ENCODE peak calls at places on chromosomes 11 and 22, in five cellular contexts. C, G, A, U and E are unnamed samples.

GRCh38 chr11:2523821-2524391 is 79.1 kb downstream of the KCNQ1 start:
- DNase-seq in C (no peak), A (no peak), U (no peak), G (no peak), E (no peak)

GRCh38 chr11:91959411-91959810 is 265.2 kb upstream of the FAT3 start:
- DNase-seq in A (no peak), C (no peak), G (no peak), U (no peak), E (no peak)

GRCh38 chr11:133901999-133902398 is 54.8 kb downstream of the IGSF9B start:
- DNase-seq in C (no peak), U (no peak), A (no peak), G (no peak), E (no peak)

GRCh38 chr11:14358729-14359439 is at the start of gene RRAS2:
- DNase-seq in G (peak), U (peak), C (no peak), A (peak), E (peak)

GRCh38 chr11:6298605-6299004 is 21.7 kb downstream of the CAVIN3 start:
- DNase-seq in C (no peak), U (no peak), G (no peak), A (no peak), E (peak)

GRCh38 chr11:33881651-33882279 is 10.1 kb downstream of the LMO2 start:
- DNase-seq in C (no peak), G (no peak), U (no peak), A (no peak), E (no peak)

GRCh38 chr11:76667271-76667818 is 3.2 kb downstream of the LRRC32 start:
- DNase-seq in C (no peak), A (peak), G (no peak), U (no peak), E (no peak)

GRCh38 chr11:81070948-81071347 is 1630.1 kb upstream of the TENM4 start:
- DNase-seq in U (no peak), C (no peak), G (no peak), A (no peak), E (no peak)

GRCh38 chr11:17351171-17351509 is 460 bp upstream of the NCR3LG1 start:
- DNase-seq in C (no peak), U (no peak), A (no peak), G (no peak), E (no peak)
- H3K4me3 ChIP-seq in C (no peak), U (peak), A (peak), G (peak), E (no peak)

DNA sequence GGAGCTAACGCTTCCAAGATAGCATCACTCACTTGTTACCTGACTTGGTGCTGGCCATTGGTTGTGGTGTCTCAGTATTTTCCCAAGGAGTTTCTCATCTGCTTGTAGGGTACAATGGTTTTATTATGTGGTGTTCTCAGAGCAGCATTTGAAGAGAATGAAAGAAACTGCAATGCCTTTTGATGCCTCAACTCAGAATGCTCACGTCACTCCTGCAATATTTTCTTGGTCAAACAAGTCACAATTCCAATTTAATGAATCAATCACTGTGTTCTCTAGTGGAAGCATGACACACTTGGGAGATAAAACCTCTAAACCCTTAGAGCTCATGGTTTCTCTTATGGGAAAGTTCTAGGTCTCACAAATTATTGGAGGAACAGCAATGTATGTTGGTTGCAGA is 2.0 kb upstream of the OR5D14 start:
- DNase-seq in A (no peak), C (no peak), G (no peak), U (no peak), E (no peak)
- H3K4me3 ChIP-seq in A (no peak), C (no peak), G (no peak), U (no peak), E (no peak)

GRCh38 chr11:94767292-94767690 is 865 bp upstream of the AMOTL1 start:
- DNase-seq in A (no peak), C (no peak), U (no peak), G (no peak), E (no peak)
- H3K4me3 ChIP-seq in A (no peak), C (no peak), U (no peak), G (no peak), E (no peak)

DNA sequence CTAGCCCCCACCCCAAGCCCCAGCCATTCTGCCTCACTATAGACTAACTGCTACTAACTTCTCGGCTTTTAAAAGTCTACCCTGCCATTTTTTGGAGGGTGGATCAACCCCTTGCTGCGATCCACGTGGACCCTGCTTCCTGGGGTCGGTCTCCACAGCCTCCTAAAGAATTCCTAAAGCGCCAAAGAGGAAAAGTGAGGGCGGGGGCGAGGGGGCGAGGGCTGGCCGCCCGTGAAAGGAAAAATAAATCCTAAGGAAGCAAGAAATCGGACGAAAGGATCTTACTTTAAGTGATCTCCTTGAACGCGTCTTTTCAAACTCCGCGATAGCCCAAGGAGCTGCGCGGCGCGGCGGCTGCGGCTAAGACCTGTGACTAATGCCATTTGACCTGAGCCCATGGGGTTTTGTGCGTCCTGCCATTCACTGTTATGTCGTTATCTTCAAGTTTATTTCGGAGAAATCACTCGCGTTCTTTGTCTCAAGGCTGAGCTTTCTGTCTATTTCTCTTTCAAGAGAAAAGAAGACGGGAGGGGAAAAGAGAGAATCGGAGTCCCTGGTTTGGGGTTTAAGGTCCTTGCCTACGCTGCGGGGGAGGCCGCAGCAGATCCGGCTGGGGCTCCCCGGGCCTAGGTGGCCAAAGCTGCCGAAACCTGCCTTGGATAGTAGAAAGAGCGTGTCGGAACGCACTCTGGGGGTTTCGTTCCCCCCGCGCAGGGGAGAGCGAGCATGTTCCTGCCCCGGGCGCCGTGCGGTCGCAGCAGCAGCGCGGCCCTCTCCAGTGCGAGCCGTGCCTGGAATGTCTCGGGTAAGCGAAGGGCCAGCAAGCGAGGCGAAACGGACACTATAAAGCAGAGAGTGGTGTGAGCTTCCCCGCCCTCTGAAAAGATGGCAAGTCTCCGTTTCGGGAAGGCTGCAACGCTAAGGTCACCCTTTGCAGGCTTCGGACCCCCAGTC is 2.8 kb upstream of the DBX1 start:
- DNase-seq in A (no peak), G (peak), C (no peak), U (peak), E (peak)
- H3K4me3 ChIP-seq in A (peak), G (no peak), C (peak), U (no peak), E (peak)

GRCh38 chr11:925158-925495 is 543 bp upstream of the AP2A2 start:
- DNase-seq in C (no peak), G (no peak), U (no peak), A (peak), E (no peak)
- H3K4me3 ChIP-seq in C (peak), G (peak), U (peak), A (peak), E (peak)

GRCh38 chr11:118488480-118489109 is 38.7 kb upstream of the TTC36 start:
- DNase-seq in A (peak), G (peak), U (peak), C (peak), E (peak)

GRCh38 chr11:118485273-118485672 is 42.0 kb upstream of the TTC36 start:
- DNase-seq in C (no peak), A (no peak), U (no peak), G (no peak), E (no peak)

DNA sequence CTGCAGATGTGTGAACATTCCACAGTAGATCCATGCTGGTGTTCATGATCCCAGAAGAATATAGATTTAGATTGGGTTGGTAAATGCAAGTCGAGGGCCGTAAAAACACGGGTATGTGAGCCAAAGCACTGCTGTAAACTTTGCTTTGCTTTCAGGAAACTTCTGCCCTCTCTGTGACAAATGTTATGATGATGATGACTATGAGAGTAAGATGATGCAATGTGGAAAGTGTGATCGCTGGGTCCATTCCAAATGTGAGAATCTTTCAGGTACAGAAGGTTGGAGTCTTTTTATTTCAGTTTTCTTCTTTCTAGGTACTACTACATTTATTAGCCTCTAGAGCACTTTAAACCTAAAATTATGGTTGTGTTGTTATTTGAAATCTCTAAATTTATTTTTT is 36.2 kb upstream of the TTC36 start:
- DNase-seq in G (no peak), C (no peak), A (no peak), U (no peak), E (no peak)
- H3K4me3 ChIP-seq in G (no peak), C (no peak), A (no peak), U (no peak), E (no peak)

GRCh38 chr22:24117942-24118341 is 63.3 kb upstream of the SUSD2 start:
- DNase-seq in U (no peak), C (no peak), A (no peak), G (no peak), E (no peak)

GRCh38 chr22:24121938-24122337 is 59.3 kb upstream of the SUSD2 start:
- DNase-seq in A (no peak), U (no peak), G (no peak), C (no peak), E (no peak)

GRCh38 chr22:24119476-24119875 is 61.8 kb upstream of the SUSD2 start:
- DNase-seq in C (no peak), G (no peak), A (no peak), U (no peak), E (no peak)

GRCh38 chr22:24118689-24119384 is 62.5 kb upstream of the SUSD2 start:
- DNase-seq in C (no peak), G (no peak), A (no peak), U (no peak), E (no peak)

GRCh38 chr22:24120029-24120428 is 61.3 kb upstream of the SUSD2 start:
- DNase-seq in C (no peak), A (no peak), U (no peak), G (no peak), E (no peak)
- H3K4me3 ChIP-seq in C (no peak), A (no peak), U (no peak), G (no peak), E (no peak)